ENCODE peak calls at places on chromosome 14, in five cellular contexts. One of them, this sample, is unnamed.

GRCh38 chr14:39175445-39176262 is 600 bp downstream of the PNN start:
- DNase-seq in endothelial cell: peak; percentile 63
- DNase-seq in EL: peak; percentile 40
- DNase-seq in RPMI8226: peak; percentile 31
- DNase-seq in GM20000: peak; percentile 15
- DNase-seq in this sample: peak; percentile 40

GRCh38 chr14:105377555-105378182 is 20.7 kb upstream of the TEX22 start:
- DNase-seq in endothelial cell: no peak
- DNase-seq in GM20000: no peak
- DNase-seq in EL: no peak
- DNase-seq in RPMI8226: no peak
- DNase-seq in this sample: no peak

GRCh38 chr14:101625336-101626097 is 64.2 kb downstream of the DIO3 start:
- DNase-seq in GM20000: no peak
- DNase-seq in RPMI8226: no peak
- DNase-seq in EL: no peak
- DNase-seq in endothelial cell: no peak
- DNase-seq in this sample: no peak

GRCh38 chr14:66568220-66568619 is 60.3 kb downstream of the GPHN start:
- DNase-seq in endothelial cell: no peak
- DNase-seq in RPMI8226: no peak
- DNase-seq in GM20000: no peak
- DNase-seq in EL: no peak
- DNase-seq in this sample: no peak

GRCh38 chr14:69270795-69271708 is 11.1 kb downstream of the GALNT16 start:
- DNase-seq in RPMI8226: no peak
- DNase-seq in endothelial cell: no peak
- DNase-seq in GM20000: no peak
- DNase-seq in EL: peak; percentile 53
- DNase-seq in this sample: no peak

GRCh38 chr14:104547998-104548700 is 31.4 kb upstream of the C14orf180 start:
- DNase-seq in GM20000: peak; percentile 22
- DNase-seq in endothelial cell: no peak
- DNase-seq in EL: no peak
- DNase-seq in RPMI8226: no peak
- DNase-seq in this sample: no peak

GRCh38 chr14:91364524-91365270 is 52.9 kb downstream of the CCDC88C start:
- DNase-seq in RPMI8226: peak; percentile 53
- DNase-seq in EL: no peak
- DNase-seq in GM20000: no peak
- DNase-seq in endothelial cell: no peak
- DNase-seq in this sample: no peak

GRCh38 chr14:103527408-103528157 is 1.4 kb upstream of the TRMT61A start:
- DNase-seq in GM20000: peak; percentile 88
- DNase-seq in endothelial cell: no peak
- DNase-seq in EL: peak; percentile 79
- DNase-seq in RPMI8226: no peak
- DNase-seq in this sample: no peak

GRCh38 chr14:75200451-75200850 is 24.0 kb upstream of the TMED10 start:
- DNase-seq in EL: no peak
- DNase-seq in GM20000: no peak
- DNase-seq in endothelial cell: no peak
- DNase-seq in RPMI8226: no peak
- DNase-seq in this sample: no peak

GRCh38 chr14:100072783-100073346 is 7.6 kb downstream of the EVL start:
- DNase-seq in RPMI8226: peak; percentile 56
- DNase-seq in EL: no peak
- DNase-seq in endothelial cell: no peak
- DNase-seq in GM20000: peak; percentile 36
- DNase-seq in this sample: no peak

GRCh38 chr14:24785698-24786097 is 151.7 kb upstream of the GZMB start:
- DNase-seq in GM20000: no peak
- DNase-seq in RPMI8226: no peak
- DNase-seq in endothelial cell: no peak
- DNase-seq in EL: no peak
- DNase-seq in this sample: no peak

GRCh38 chr14:92860097-92860496 is 62.9 kb upstream of the CHGA start:
- DNase-seq in GM20000: no peak
- DNase-seq in RPMI8226: no peak
- DNase-seq in EL: no peak
- DNase-seq in endothelial cell: no peak
- DNase-seq in this sample: no peak

GRCh38 chr14:92323031-92323915 is at the start of gene SLC24A4:
- DNase-seq in GM20000: peak; percentile 60
- DNase-seq in endothelial cell: peak; percentile 31
- DNase-seq in RPMI8226: no peak
- DNase-seq in EL: peak; percentile 13
- DNase-seq in this sample: peak; percentile 27

GRCh38 chr14:24398943-24399801 is at the start of gene NYNRIN:
- DNase-seq in EL: peak; percentile 53
- DNase-seq in endothelial cell: peak; percentile 66
- DNase-seq in RPMI8226: no peak
- DNase-seq in GM20000: no peak
- DNase-seq in this sample: peak; percentile 87

GRCh38 chr14:44204061-44204815 is 302.8 kb downstream of the FSCB start:
- DNase-seq in endothelial cell: no peak
- DNase-seq in GM20000: no peak
- DNase-seq in EL: no peak
- DNase-seq in RPMI8226: no peak
- DNase-seq in this sample: no peak

GRCh38 chr14:102986810-102987579 is 64.5 kb downstream of the AMN start:
- DNase-seq in EL: no peak
- DNase-seq in RPMI8226: no peak
- DNase-seq in GM20000: no peak
- DNase-seq in endothelial cell: no peak
- DNase-seq in this sample: no peak

GRCh38 chr14:90607141-90607540 is 209.1 kb downstream of the TTC7B start:
- DNase-seq in endothelial cell: no peak
- DNase-seq in EL: no peak
- DNase-seq in RPMI8226: no peak
- DNase-seq in GM20000: no peak
- DNase-seq in this sample: no peak

GRCh38 chr14:49971156-49972141 is 78.6 kb downstream of the ARF6 start:
- DNase-seq in RPMI8226: peak; percentile 86
- DNase-seq in endothelial cell: no peak
- DNase-seq in GM20000: peak; percentile 61
- DNase-seq in EL: no peak
- DNase-seq in this sample: no peak

GRCh38 chr14:53982546-53982945 is 25.9 kb upstream of the BMP4 start:
- DNase-seq in GM20000: no peak
- DNase-seq in RPMI8226: no peak
- DNase-seq in endothelial cell: no peak
- DNase-seq in EL: no peak
- DNase-seq in this sample: no peak

GRCh38 chr14:105021656-105022275 is 883 bp upstream of the CDCA4 start:
- DNase-seq in endothelial cell: peak; percentile 39
- DNase-seq in RPMI8226: peak; percentile 44
- DNase-seq in GM20000: no peak
- DNase-seq in EL: peak; percentile 57
- DNase-seq in this sample: peak; percentile 62

GRCh38 chr14:103623883-103624482 is 5.0 kb upstream of the KLC1 start:
- DNase-seq in GM20000: no peak
- DNase-seq in RPMI8226: no peak
- DNase-seq in EL: no peak
- DNase-seq in endothelial cell: no peak
- DNase-seq in this sample: no peak

GRCh38 chr14:22039938-22040780 is 366.5 kb upstream of the OR4E1 start:
- DNase-seq in EL: no peak
- DNase-seq in GM20000: no peak
- DNase-seq in endothelial cell: peak; percentile 7
- DNase-seq in RPMI8226: no peak
- DNase-seq in this sample: no peak

GRCh38 chr14:65483647-65484046 is 71.1 kb downstream of the FUT8 start:
- DNase-seq in GM20000: no peak
- DNase-seq in RPMI8226: no peak
- DNase-seq in endothelial cell: no peak
- DNase-seq in EL: peak; percentile 13
- DNase-seq in this sample: no peak

GRCh38 chr14:70188608-70189540 is at the start of gene SLC8A3:
- DNase-seq in GM20000: peak; percentile 86
- DNase-seq in RPMI8226: no peak
- DNase-seq in EL: peak; percentile 49
- DNase-seq in endothelial cell: peak; percentile 55
- DNase-seq in this sample: peak; percentile 85

GRCh38 chr14:29462271-29462670 is 465.4 kb downstream of the PRKD1 start:
- DNase-seq in GM20000: no peak
- DNase-seq in endothelial cell: no peak
- DNase-seq in EL: no peak
- DNase-seq in RPMI8226: no peak
- DNase-seq in this sample: no peak

GRCh38 chr14:87152701-87153100 is 840.3 kb downstream of the GALC start:
- DNase-seq in GM20000: no peak
- DNase-seq in endothelial cell: no peak
- DNase-seq in EL: no peak
- DNase-seq in RPMI8226: no peak
- DNase-seq in this sample: no peak

GRCh38 chr14:87960013-87960787 is 32.8 kb downstream of the GALC start:
- DNase-seq in GM20000: no peak
- DNase-seq in endothelial cell: no peak
- DNase-seq in EL: no peak
- DNase-seq in RPMI8226: no peak
- DNase-seq in this sample: no peak

GRCh38 chr14:53149656-53150319 is 3.3 kb downstream of the DDHD1 start:
- DNase-seq in endothelial cell: no peak
- DNase-seq in EL: no peak
- DNase-seq in RPMI8226: peak; percentile 28
- DNase-seq in GM20000: no peak
- DNase-seq in this sample: no peak